ENCODE peak calls at places on chromosomes 16 and 17, in five cellular contexts. One of them, this sample, is unnamed.

GRCh38 chr16:368388-369158 is 1.8 kb downstream of the MRPL28 start:
- DNase-seq in gastrocnemius medialis: no peak
- DNase-seq in adipocyte: no peak
- DNase-seq in colonic mucosa: no peak
- DNase-seq in mesenchymal stem cell: no peak
- DNase-seq in this sample: no peak

GRCh38 chr17:66647391-66647983 is 187.4 kb upstream of the CACNG5 start:
- DNase-seq in gastrocnemius medialis: no peak
- DNase-seq in adipocyte: no peak
- DNase-seq in colonic mucosa: peak; percentile 50
- DNase-seq in mesenchymal stem cell: no peak
- DNase-seq in this sample: no peak

GRCh38 chr16:30085247-30085646 is 6.5 kb downstream of the TBX6 start:
- DNase-seq in gastrocnemius medialis: no peak
- DNase-seq in adipocyte: no peak
- DNase-seq in colonic mucosa: no peak
- DNase-seq in mesenchymal stem cell: no peak
- DNase-seq in this sample: no peak

GRCh38 chr17:79441607-79442006 is 169.2 kb downstream of the RBFOX3 start:
- DNase-seq in gastrocnemius medialis: no peak
- DNase-seq in adipocyte: no peak
- DNase-seq in colonic mucosa: no peak
- DNase-seq in mesenchymal stem cell: no peak
- DNase-seq in this sample: no peak

GRCh38 chr16:4651842-4652241 is 27.2 kb downstream of the MGRN1 start:
- DNase-seq in gastrocnemius medialis: no peak
- DNase-seq in adipocyte: no peak
- DNase-seq in colonic mucosa: no peak
- DNase-seq in mesenchymal stem cell: no peak
- DNase-seq in this sample: no peak

GRCh38 chr16:85195884-85196816 is 83.9 kb upstream of the CIBAR2 start:
- DNase-seq in gastrocnemius medialis: peak; percentile 62
- DNase-seq in adipocyte: no peak
- DNase-seq in colonic mucosa: no peak
- DNase-seq in mesenchymal stem cell: no peak
- DNase-seq in this sample: no peak

GRCh38 chr17:29722411-29723198 is 99.9 kb upstream of the CORO6 start:
- DNase-seq in gastrocnemius medialis: peak; percentile 69
- DNase-seq in adipocyte: peak; percentile 94
- DNase-seq in colonic mucosa: peak; percentile 46
- DNase-seq in mesenchymal stem cell: peak; percentile 88
- DNase-seq in this sample: peak; percentile 79

GRCh38 chr17:73342549-73343167 is 30.9 kb upstream of the CDC42EP4 start:
- DNase-seq in gastrocnemius medialis: no peak
- DNase-seq in adipocyte: peak; percentile 74
- DNase-seq in colonic mucosa: no peak
- DNase-seq in mesenchymal stem cell: peak; percentile 68
- DNase-seq in this sample: no peak

GRCh38 chr17:16250635-16251034 is 33.6 kb downstream of the PIGL start:
- DNase-seq in gastrocnemius medialis: no peak
- DNase-seq in adipocyte: peak; percentile 68
- DNase-seq in colonic mucosa: no peak
- DNase-seq in mesenchymal stem cell: peak; percentile 53
- DNase-seq in this sample: no peak

GRCh38 chr16:31177136-31177535 is 2.8 kb upstream of the FUS start:
- DNase-seq in gastrocnemius medialis: no peak
- DNase-seq in adipocyte: no peak
- DNase-seq in colonic mucosa: no peak
- DNase-seq in mesenchymal stem cell: peak; percentile 43
- DNase-seq in this sample: no peak

GRCh38 chr17:61598014-61598413 is 7.0 kb upstream of the NACA2 start:
- DNase-seq in gastrocnemius medialis: no peak
- DNase-seq in adipocyte: no peak
- DNase-seq in colonic mucosa: no peak
- DNase-seq in mesenchymal stem cell: no peak
- DNase-seq in this sample: no peak

GRCh38 chr16:4839942-4840341 is 7.1 kb downstream of the GLYR1 start:
- DNase-seq in gastrocnemius medialis: no peak
- DNase-seq in adipocyte: no peak
- DNase-seq in colonic mucosa: no peak
- DNase-seq in mesenchymal stem cell: no peak
- DNase-seq in this sample: no peak

GRCh38 chr17:2792541-2793169 is 3.6 kb upstream of the RAP1GAP2 start:
- DNase-seq in gastrocnemius medialis: no peak
- DNase-seq in adipocyte: no peak
- DNase-seq in colonic mucosa: no peak
- DNase-seq in mesenchymal stem cell: no peak
- DNase-seq in this sample: no peak

GRCh38 chr16:19479302-19479721 is 42.6 kb downstream of the GDE1 start:
- DNase-seq in gastrocnemius medialis: no peak
- DNase-seq in adipocyte: no peak
- DNase-seq in colonic mucosa: no peak
- DNase-seq in mesenchymal stem cell: no peak
- DNase-seq in this sample: no peak

GRCh38 chr16:932831-933330 is 37.9 kb downstream of the LMF1 start:
- DNase-seq in gastrocnemius medialis: no peak
- DNase-seq in adipocyte: no peak
- DNase-seq in colonic mucosa: no peak
- DNase-seq in mesenchymal stem cell: no peak
- DNase-seq in this sample: no peak

GRCh38 chr16:88322500-88322970 is 60.2 kb upstream of the ZNF469 start:
- DNase-seq in gastrocnemius medialis: no peak
- DNase-seq in adipocyte: no peak
- DNase-seq in colonic mucosa: no peak
- DNase-seq in mesenchymal stem cell: no peak
- DNase-seq in this sample: no peak

GRCh38 chr17:33686171-33686570 is 393.1 kb upstream of the ASIC2 start:
- DNase-seq in gastrocnemius medialis: no peak
- DNase-seq in adipocyte: no peak
- DNase-seq in colonic mucosa: peak; percentile 21
- DNase-seq in mesenchymal stem cell: no peak
- DNase-seq in this sample: no peak

GRCh38 chr17:42618442-42619150 is 9.1 kb downstream of the TUBG1 start:
- DNase-seq in gastrocnemius medialis: peak; percentile 97
- DNase-seq in adipocyte: no peak
- DNase-seq in colonic mucosa: peak; percentile 52
- DNase-seq in mesenchymal stem cell: peak; percentile 25
- DNase-seq in this sample: no peak

GRCh38 chr16:66525396-66526180 is 24.3 kb downstream of the TK2 start:
- DNase-seq in gastrocnemius medialis: no peak
- DNase-seq in adipocyte: peak; percentile 50
- DNase-seq in colonic mucosa: no peak
- DNase-seq in mesenchymal stem cell: peak; percentile 37
- DNase-seq in this sample: no peak
- H3K4me1 ChIP-seq in gastrocnemius medialis: peaks cover 45% of the 10 kb centered on the region
- H3K4me1 ChIP-seq in adipocyte: peaks cover 20% of the 10 kb centered on the region
- H3K4me1 ChIP-seq in colonic mucosa: no peaks in the 10 kb centered on the region
- H3K4me1 ChIP-seq in mesenchymal stem cell: peaks cover 24% of the 10 kb centered on the region
- H3K4me1 ChIP-seq in this sample: no peaks in the 10 kb centered on the region

DNA sequence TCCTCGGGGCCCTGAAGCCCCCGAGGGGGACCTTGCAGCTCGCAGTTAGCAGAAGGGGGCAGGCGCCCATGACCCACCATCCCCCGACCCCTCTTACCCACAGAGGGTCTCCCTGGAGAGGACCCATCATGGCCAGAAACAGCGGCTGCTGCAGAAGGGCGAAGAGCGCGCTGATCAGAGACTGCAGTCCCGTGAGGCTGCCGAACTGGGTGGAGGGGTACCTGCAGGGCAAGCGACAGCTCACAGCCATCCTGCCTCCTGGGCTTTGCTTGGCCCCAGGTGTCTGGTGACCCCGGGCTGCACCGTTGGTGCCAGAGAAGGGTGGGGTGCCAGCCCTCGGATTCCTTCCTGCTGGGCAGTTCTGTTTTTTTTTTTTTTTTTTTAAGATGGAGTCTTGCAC is 13.9 kb upstream of the PITPNA start:
- DNase-seq in gastrocnemius medialis: no peak
- DNase-seq in adipocyte: no peak
- DNase-seq in colonic mucosa: no peak
- DNase-seq in mesenchymal stem cell: no peak
- DNase-seq in this sample: no peak
- H3K4me1 ChIP-seq in gastrocnemius medialis: peaks cover 44% of the 10 kb centered on the region
- H3K4me1 ChIP-seq in adipocyte: peaks cover 30% of the 10 kb centered on the region
- H3K4me1 ChIP-seq in colonic mucosa: peaks cover 16% of the 10 kb centered on the region
- H3K4me1 ChIP-seq in mesenchymal stem cell: peaks cover 32% of the 10 kb centered on the region
- H3K4me1 ChIP-seq in this sample: no peaks in the 10 kb centered on the region

GRCh38 chr16:57134982-57135381 is 42.6 kb downstream of the CPNE2 start:
- DNase-seq in gastrocnemius medialis: no peak
- DNase-seq in adipocyte: no peak
- DNase-seq in colonic mucosa: peak; percentile 77
- DNase-seq in mesenchymal stem cell: no peak
- DNase-seq in this sample: no peak
- H3K4me1 ChIP-seq in gastrocnemius medialis: no peaks in the 10 kb centered on the region
- H3K4me1 ChIP-seq in adipocyte: no peaks in the 10 kb centered on the region
- H3K4me1 ChIP-seq in colonic mucosa: peaks cover 39% of the 10 kb centered on the region
- H3K4me1 ChIP-seq in mesenchymal stem cell: peaks cover 2% of the 10 kb centered on the region
- H3K4me1 ChIP-seq in this sample: no peaks in the 10 kb centered on the region

GRCh38 chr16:21597571-21598030 is 1.8 kb upstream of the METTL9 start:
- DNase-seq in gastrocnemius medialis: no peak
- DNase-seq in adipocyte: no peak
- DNase-seq in colonic mucosa: no peak
- DNase-seq in mesenchymal stem cell: no peak
- DNase-seq in this sample: no peak
- H3K4me1 ChIP-seq in gastrocnemius medialis: peaks cover 28% of the 10 kb centered on the region
- H3K4me1 ChIP-seq in adipocyte: peaks cover 26% of the 10 kb centered on the region
- H3K4me1 ChIP-seq in colonic mucosa: no peaks in the 10 kb centered on the region
- H3K4me1 ChIP-seq in mesenchymal stem cell: no peaks in the 10 kb centered on the region
- H3K4me1 ChIP-seq in this sample: peaks cover 22% of the 10 kb centered on the region

DNA sequence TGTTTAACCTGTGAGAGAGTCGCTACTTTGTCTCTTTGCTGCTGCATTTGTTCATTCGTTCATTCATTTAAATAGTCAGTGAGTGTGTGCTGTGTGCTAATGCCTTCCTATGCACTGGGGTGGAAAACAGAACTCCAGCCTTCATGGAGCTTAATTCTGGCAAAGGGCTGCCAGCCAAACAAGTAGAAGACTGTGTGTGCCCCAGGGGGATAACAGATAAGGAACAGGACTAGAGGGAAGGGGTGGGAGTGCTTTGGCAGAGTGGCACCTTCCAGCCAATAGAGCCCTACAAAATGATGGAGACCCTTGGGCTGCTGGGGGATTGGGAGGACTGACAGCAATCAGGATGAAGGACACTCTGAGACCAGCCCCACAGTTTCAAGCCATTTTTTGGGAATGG is 222.5 kb downstream of the MSI2 start:
- DNase-seq in gastrocnemius medialis: no peak
- DNase-seq in adipocyte: no peak
- DNase-seq in colonic mucosa: no peak
- DNase-seq in mesenchymal stem cell: no peak
- DNase-seq in this sample: no peak
- H3K4me1 ChIP-seq in gastrocnemius medialis: peaks cover 39% of the 10 kb centered on the region
- H3K4me1 ChIP-seq in adipocyte: peaks cover 9% of the 10 kb centered on the region
- H3K4me1 ChIP-seq in colonic mucosa: no peaks in the 10 kb centered on the region
- H3K4me1 ChIP-seq in mesenchymal stem cell: peaks cover 9% of the 10 kb centered on the region
- H3K4me1 ChIP-seq in this sample: no peaks in the 10 kb centered on the region

DNA sequence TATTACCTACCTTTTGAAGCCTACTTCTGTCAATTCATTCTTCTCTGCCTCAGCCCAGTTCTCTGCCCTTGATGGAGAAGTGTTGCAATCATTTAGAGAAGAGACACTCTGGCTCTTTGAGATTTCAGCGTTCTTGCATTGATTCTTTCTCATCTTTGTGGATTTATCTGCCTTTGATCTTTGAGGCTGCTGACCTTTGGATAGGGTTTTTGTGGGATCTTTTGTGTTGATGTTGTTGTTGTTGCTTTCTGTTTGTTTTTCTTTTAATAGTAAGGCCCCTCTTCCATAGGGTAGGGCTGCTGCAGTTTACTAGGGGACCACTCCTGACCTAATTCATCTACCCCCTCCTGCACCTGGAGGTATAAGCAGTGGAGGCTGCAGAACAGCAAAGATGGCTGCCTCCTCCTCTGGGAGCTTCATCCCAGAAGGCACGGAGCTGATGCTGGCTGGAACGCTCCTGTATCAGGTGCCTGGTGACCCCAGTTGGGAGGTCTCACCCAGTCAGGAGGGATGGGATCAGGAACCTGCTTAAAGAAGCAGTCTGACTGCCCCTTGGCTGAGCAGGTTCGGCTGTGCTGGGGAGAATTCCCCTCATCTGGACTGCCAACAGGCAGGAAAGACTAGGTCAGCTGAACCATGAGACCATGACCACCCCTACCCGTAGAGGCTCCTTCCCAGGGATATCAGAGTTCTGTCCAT is 28.0 kb downstream of the NFATC3 start:
- DNase-seq in gastrocnemius medialis: no peak
- DNase-seq in adipocyte: no peak
- DNase-seq in colonic mucosa: no peak
- DNase-seq in mesenchymal stem cell: no peak
- DNase-seq in this sample: no peak
- H3K4me1 ChIP-seq in gastrocnemius medialis: peaks cover 42% of the 10 kb centered on the region
- H3K4me1 ChIP-seq in adipocyte: peaks cover 17% of the 10 kb centered on the region
- H3K4me1 ChIP-seq in colonic mucosa: no peaks in the 10 kb centered on the region
- H3K4me1 ChIP-seq in mesenchymal stem cell: no peaks in the 10 kb centered on the region
- H3K4me1 ChIP-seq in this sample: no peaks in the 10 kb centered on the region

DNA sequence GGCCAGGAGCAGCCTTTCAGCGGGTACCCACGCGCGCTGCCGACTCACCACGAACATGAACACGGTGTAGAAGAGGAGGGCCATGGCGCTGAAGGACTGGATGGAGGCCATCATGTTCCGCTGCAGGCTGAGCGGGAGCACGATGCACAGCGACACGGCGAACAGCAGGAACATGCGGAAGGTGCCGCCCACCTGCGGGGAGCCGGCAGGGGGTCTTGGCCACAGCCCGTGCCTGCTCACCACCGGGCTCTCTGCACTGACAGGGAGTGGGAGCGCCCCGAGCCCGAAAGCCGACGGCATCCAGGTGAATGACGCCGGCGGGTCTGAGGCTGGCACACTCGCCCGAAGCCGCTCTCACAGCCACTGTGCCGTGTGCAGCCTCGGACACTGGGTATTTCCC is 13.0 kb downstream of the SLC38A10 start:
- DNase-seq in gastrocnemius medialis: no peak
- DNase-seq in adipocyte: no peak
- DNase-seq in colonic mucosa: no peak
- DNase-seq in mesenchymal stem cell: no peak
- DNase-seq in this sample: no peak
- H3K4me1 ChIP-seq in gastrocnemius medialis: peaks cover 5% of the 10 kb centered on the region
- H3K4me1 ChIP-seq in adipocyte: peaks cover 12% of the 10 kb centered on the region
- H3K4me1 ChIP-seq in colonic mucosa: peaks cover 6% of the 10 kb centered on the region
- H3K4me1 ChIP-seq in mesenchymal stem cell: no peaks in the 10 kb centered on the region
- H3K4me1 ChIP-seq in this sample: no peaks in the 10 kb centered on the region

DNA sequence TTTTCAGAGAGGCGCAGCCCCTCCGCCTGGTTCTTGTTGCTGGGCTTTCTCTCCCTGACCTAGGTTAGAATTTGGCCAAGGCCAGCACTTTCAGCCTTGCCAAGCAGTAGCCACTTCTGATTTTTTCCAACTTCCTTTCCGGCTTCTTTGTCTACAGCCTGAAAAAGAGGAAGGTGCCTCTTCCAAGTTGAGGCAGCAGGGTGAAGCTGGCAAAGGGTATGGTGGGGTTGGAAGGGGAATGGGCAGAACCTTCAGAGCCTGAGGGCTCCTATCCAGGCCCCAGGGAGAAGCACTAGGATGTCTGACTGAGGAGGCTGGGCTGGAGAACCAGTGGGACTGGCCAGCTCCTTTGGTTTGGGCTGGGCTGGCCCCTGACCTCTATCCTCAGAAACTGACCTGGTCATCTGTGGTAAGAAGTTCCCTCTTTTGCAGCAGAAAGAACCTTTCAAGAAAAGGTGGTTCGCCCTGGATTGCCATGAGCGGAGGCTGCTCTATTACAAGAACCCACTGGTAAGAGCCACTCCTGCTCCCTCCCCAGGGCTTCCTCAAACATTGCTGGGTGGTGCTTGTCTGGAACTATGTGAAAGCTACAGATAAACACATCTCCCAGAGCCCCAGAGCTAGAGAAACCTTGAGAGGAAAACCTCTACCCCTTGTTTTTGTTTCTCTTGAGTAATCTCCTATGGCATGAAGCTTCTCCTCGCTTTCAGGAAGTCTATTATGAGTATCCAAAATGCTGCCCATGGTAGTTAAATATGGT is 16.6 kb upstream of the RNF135 start:
- DNase-seq in gastrocnemius medialis: no peak
- DNase-seq in adipocyte: peak; percentile 21
- DNase-seq in colonic mucosa: no peak
- DNase-seq in mesenchymal stem cell: no peak
- DNase-seq in this sample: no peak
- H3K4me1 ChIP-seq in gastrocnemius medialis: peaks cover 5% of the 10 kb centered on the region
- H3K4me1 ChIP-seq in adipocyte: peaks cover 7% of the 10 kb centered on the region
- H3K4me1 ChIP-seq in colonic mucosa: no peaks in the 10 kb centered on the region
- H3K4me1 ChIP-seq in mesenchymal stem cell: peaks cover 4% of the 10 kb centered on the region
- H3K4me1 ChIP-seq in this sample: peaks cover 35% of the 10 kb centered on the region